ENCODE peak calls at places on chromosomes 16 and 17, in four cellular contexts. W, B, O and Q are unnamed samples.

GRCh38 chr17:62098623-62099231 is 33.6 kb upstream of the MED13 start:
- DNase-seq in O (no peak), B (no peak), W (no peak), Q (no peak)

GRCh38 chr16:53515811-53516210 is 12.8 kb upstream of the AKTIP start:
- DNase-seq in O (no peak), B (no peak), W (no peak), Q (no peak)

GRCh38 chr16:25893332-25893731 is 201.6 kb downstream of the HS3ST4 start:
- DNase-seq in W (no peak), B (no peak), O (no peak), Q (no peak)

GRCh38 chr17:50151937-50152547 is 1.6 kb upstream of the PPP1R9B start:
- DNase-seq in B (peak; percentile 92), W (peak; percentile 88), O (peak; percentile 21), Q (peak; percentile 79)

GRCh38 chr17:34452769-34453168 is 89.7 kb upstream of the CCL1 start:
- DNase-seq in B (no peak), O (no peak), W (no peak), Q (no peak)

GRCh38 chr16:31117384-31118222 is at the start of gene KAT8:
- DNase-seq in W (peak; percentile 98), B (peak; percentile 99), O (peak; percentile 96), Q (peak; percentile 94)

GRCh38 chr16:85181739-85182129 is 69.5 kb upstream of the CIBAR2 start:
- DNase-seq in B (no peak), W (no peak), O (no peak), Q (no peak)

GRCh38 chr16:89723279-89724250 is 2.2 kb downstream of the ZNF276 start:
- DNase-seq in W (no peak), B (no peak), O (peak; percentile 74), Q (peak; percentile 97)

GRCh38 chr17:1999557-2000251 is 25.4 kb downstream of the RTN4RL1 start:
- DNase-seq in B (peak; percentile 63), W (no peak), O (no peak), Q (no peak)

GRCh38 chr17:13266596-13266995 is 248.8 kb upstream of the ELAC2 start:
- DNase-seq in O (no peak), W (no peak), B (no peak), Q (no peak)